ENCODE peak calls at places on chromosomes 6 and 20, in six cellular contexts. O is prostate gland, J is heart left ventricle, U is right lobe of liver, W is IMR-90, N is K562. D is an unnamed sample.

GRCh38 chr6:39280247-39280731 is 33.9 kb downstream of the KCNK17 start:
- DNase-seq in W (no peak), O (no peak), J (no peak), N (peak; percentile 16), U (peak; percentile 90), D (peak; percentile 58)

GRCh38 chr20:6612615-6612917 is 154.9 kb upstream of the BMP2 start:
- DNase-seq in N (no peak), J (no peak), W (no peak), O (no peak), U (no peak), D (no peak)

GRCh38 chr6:17589402-17590116 is 10.5 kb upstream of the FAM8A1 start:
- DNase-seq in W (peak; percentile 95), J (no peak), N (no peak), U (no peak), O (no peak), D (no peak)

GRCh38 chr20:49406666-49407065 is 75.8 kb downstream of the KCNB1 start:
- DNase-seq in N (no peak), U (no peak), O (no peak), W (no peak), J (no peak), D (no peak)

GRCh38 chr20:56628873-56629463 is at the start of gene TFAP2C:
- DNase-seq in O (peak; percentile 91), N (peak; percentile 74), U (no peak), J (peak; percentile 76), W (no peak), D (peak; percentile 97)

GRCh38 chr6:154868143-154868594 is 126.9 kb upstream of the TIAM2 start:
- DNase-seq in O (peak; percentile 15), J (no peak), N (peak; percentile 63), W (peak; percentile 76), U (no peak), D (no peak)

GRCh38 chr20:25048519-25048952 is 9.4 kb downstream of the ACSS1 start:
- DNase-seq in O (no peak), W (no peak), J (no peak), U (peak; percentile 87), N (no peak), D (no peak)

GRCh38 chr6:163710552-163710951 is 296.0 kb downstream of the QKI start:
- DNase-seq in W (no peak), U (no peak), N (peak; percentile 66), J (no peak), O (no peak), D (no peak)

GRCh38 chr6:158978752-158979151 is 21.2 kb downstream of the RSPH3 start:
- DNase-seq in N (no peak), O (no peak), U (no peak), W (peak; percentile 64), J (no peak), D (no peak)

GRCh38 chr6:15462717-15463525 is 199.9 kb downstream of the DTNBP1 start:
- DNase-seq in U (no peak), J (no peak), O (no peak), N (no peak), W (peak; percentile 56), D (no peak)

GRCh38 chr20:23365390-23366165 is 3.6 kb downstream of the GZF1 start:
- DNase-seq in N (no peak), J (no peak), O (no peak), U (no peak), W (no peak), D (no peak)

GRCh38 chr20:21101453-21102251 is 4.5 kb downstream of the LINC00237 start:
- DNase-seq in O (no peak), J (no peak), W (no peak), U (no peak), N (no peak), D (no peak)

GRCh38 chr6:157070403-157071107 is 252.8 kb downstream of the TMEM242 start:
- DNase-seq in O (no peak), W (no peak), U (no peak), J (no peak), N (no peak), D (no peak)

GRCh38 chr6:3377536-3378397 is 79.1 kb downstream of the SLC22A23 start:
- DNase-seq in J (no peak), U (peak; percentile 71), N (no peak), O (no peak), W (peak; percentile 39), D (peak; percentile 33)

GRCh38 chr6:3382399-3383279 is 74.2 kb downstream of the SLC22A23 start:
- DNase-seq in U (no peak), O (no peak), J (no peak), N (peak; percentile 51), W (peak; percentile 14), D (no peak)

GRCh38 chr6:3379482-3380060 is 77.3 kb downstream of the SLC22A23 start:
- DNase-seq in O (no peak), W (peak; percentile 32), N (no peak), J (no peak), U (no peak), D (no peak)

GRCh38 chr6:3381233-3382065 is 75.4 kb downstream of the SLC22A23 start:
- DNase-seq in O (no peak), U (no peak), N (peak; percentile 46), J (no peak), W (no peak), D (no peak)

DNA sequence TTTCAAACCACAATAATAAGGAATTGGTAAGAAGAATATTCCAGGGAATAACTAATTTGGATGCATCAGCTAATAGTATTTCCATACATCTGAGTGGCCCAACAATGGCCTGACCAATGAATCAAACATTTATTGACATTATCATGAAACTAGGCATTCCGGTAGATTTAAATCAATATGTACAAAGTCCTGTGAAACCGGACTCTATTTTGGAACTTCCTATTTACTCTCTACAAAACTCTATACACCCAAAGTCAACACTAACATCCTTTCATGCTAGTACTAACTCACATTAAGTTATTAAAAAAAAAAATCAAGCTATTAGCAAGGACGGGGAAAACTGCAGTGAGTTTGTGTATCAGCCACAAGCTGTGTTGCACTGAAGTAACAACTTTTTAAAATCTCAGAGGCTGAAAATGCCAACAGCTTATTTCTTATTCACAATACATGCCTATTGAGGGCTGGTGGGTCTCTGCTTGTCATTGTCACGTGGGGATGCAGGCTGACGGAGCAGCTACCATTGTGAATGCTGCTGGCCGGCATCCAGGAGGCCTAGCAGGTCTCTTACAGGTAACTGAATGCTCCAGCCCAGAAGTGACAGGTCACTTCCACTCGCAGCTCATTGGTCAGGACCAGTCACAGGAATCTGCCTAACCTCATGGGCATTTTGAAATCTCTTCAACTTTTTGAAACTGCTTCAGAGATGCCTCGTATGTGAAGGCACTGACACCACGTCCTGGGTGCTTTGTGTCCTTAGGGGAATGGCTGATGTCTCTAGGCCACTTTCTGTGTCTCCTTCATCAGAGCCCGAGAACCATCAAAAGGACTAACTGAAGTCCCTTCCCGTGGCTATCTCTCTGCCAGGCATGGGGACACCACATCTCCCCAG is 76.3 kb downstream of the SLC22A23 start:
- DNase-seq in U (peak; percentile 72), O (peak; percentile 69), N (no peak), W (no peak), J (no peak), D (peak; percentile 85)
- TF ChIP-seq POLR2A in U (peak; percentile 69), O (no peak), N (no peak), W (no peak), J (no peak), D (no peak)

GRCh38 chr6:21208796-21209186 is 384.8 kb upstream of the SOX4 start:
- DNase-seq in U (no peak), O (no peak), N (no peak), J (no peak), W (no peak), D (no peak)

GRCh38 chr6:21201673-21202430 is 391.7 kb upstream of the SOX4 start:
- DNase-seq in W (no peak), J (no peak), O (no peak), N (no peak), U (no peak), D (no peak)

GRCh38 chr6:21201181-21201580 is 392.4 kb upstream of the SOX4 start:
- DNase-seq in U (no peak), N (no peak), J (no peak), O (no peak), W (no peak), D (no peak)

GRCh38 chr6:21208114-21208795 is 385.3 kb upstream of the SOX4 start:
- DNase-seq in O (no peak), U (no peak), N (no peak), W (no peak), J (no peak), D (no peak)

DNA sequence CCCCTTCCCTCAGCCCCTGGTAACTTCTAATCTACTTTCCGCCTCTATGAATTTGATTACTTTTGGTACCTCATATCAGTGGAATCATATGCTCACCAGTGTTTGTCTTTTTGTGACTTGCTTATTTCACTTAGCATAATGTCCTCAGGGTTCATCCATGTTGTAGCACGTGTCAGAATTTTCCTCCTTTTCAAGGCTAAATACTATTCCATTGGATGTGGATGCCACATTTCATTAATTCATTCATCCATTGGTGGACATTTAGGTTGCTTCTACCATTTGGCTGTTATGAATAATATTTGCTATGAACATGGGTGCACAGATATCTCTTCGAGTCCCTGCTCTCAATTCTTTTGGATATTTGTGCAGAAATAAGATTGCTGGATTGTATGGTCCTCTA is 388.6 kb upstream of the SOX4 start:
- DNase-seq in W (no peak), U (no peak), O (no peak), J (no peak), N (no peak), D (no peak)
- TF ChIP-seq CTCF in W (no peak), U (no peak), O (no peak), J (no peak), N (no peak), D (no peak)

GRCh38 chr6:148598690-148599089 is 148.1 kb upstream of the UST start:
- DNase-seq in N (no peak), J (no peak), W (no peak), U (no peak), O (no peak), D (no peak)
- H3K27ac ChIP-seq in N (no peak overlapping the region), J (no peak overlapping the region), W (no peak overlapping the region), U (no peak overlapping the region), O (no peak overlapping the region), D (no peak overlapping the region)

GRCh38 chr6:31958741-31959739 is at the start of the genes NELFE and SKIC2:
- DNase-seq in U (peak; percentile 99), J (peak; percentile 99), O (peak; percentile 98), W (peak; percentile 98), N (peak; percentile 100), D (peak; percentile 99)
- TF ChIP-seq POLR2A in U (peak; percentile 69), J (peak; percentile 18), O (peak; percentile 60), W (peak; percentile 64), N (peak; percentile 73), D (peak; percentile 65)